ENCODE peak calls at places on chromosomes 4 and X, in six cellular contexts. Y is sigmoid colon, N is ovary, D is brain microvascular endothelial cell, K is dorsolateral prefrontal cortex, Z is type B pancreatic cell. A is an unnamed sample.

GRCh38 chr4:40194602-40195161 is 2.1 kb upstream of the RHOH start:
- DNase-seq in N (no peak), K (no peak), Z (no peak), D (peak; percentile 39), Y (no peak), A (no peak)

GRCh38 chrX:108732630-108733321 is 3.6 kb downstream of the IRS4 start:
- DNase-seq in K (no peak), Z (no peak), N (peak; percentile 34), Y (no peak), D (no peak), A (peak; percentile 41)

GRCh38 chrX:19699151-19699550 is 183.8 kb upstream of the MAP3K15 start:
- DNase-seq in K (no peak), D (no peak), N (no peak), Y (no peak), Z (no peak), A (no peak)

GRCh38 chr4:1406416-1406945 is at the start of gene NKX1-1:
- DNase-seq in Z (no peak), K (peak; percentile 30), Y (no peak), D (no peak), N (no peak), A (no peak)

GRCh38 chrX:134659761-134660160 is 1.5 kb upstream of the PLAC1 start:
- DNase-seq in Y (no peak), N (no peak), K (no peak), D (no peak), Z (no peak), A (no peak)

GRCh38 chr4:59759082-59759825 is 1440.9 kb upstream of the ADGRL3 start:
- DNase-seq in N (no peak), Y (no peak), Z (no peak), K (no peak), D (no peak), A (peak; percentile 36)

GRCh38 chr4:169311643-169312365 is 41.0 kb upstream of the SH3RF1 start:
- DNase-seq in Z (no peak), D (peak; percentile 73), N (no peak), K (no peak), Y (no peak), A (no peak)

GRCh38 chr4:167779280-167779679 is 313.1 kb upstream of the ANXA10 start:
- DNase-seq in Y (no peak), N (no peak), Z (no peak), D (no peak), K (no peak), A (no peak)

GRCh38 chr4:158810487-158811215 is 41.8 kb downstream of the FNIP2 start:
- DNase-seq in K (no peak), Z (no peak), D (peak; percentile 98), Y (peak; percentile 92), N (peak; percentile 28), A (peak; percentile 80)

GRCh38 chr4:14110407-14110806 is 482.9 kb upstream of the BOD1L1 start:
- DNase-seq in N (no peak), D (peak; percentile 18), K (no peak), Y (no peak), Z (no peak), A (no peak)

GRCh38 chr4:96149911-96150310 is 310.0 kb downstream of the PDHA2 start:
- DNase-seq in D (no peak), K (no peak), Y (no peak), N (no peak), Z (no peak), A (no peak)

GRCh38 chr4:61201562-61202099 is 1.5 kb downstream of the ADGRL3 start:
- DNase-seq in N (no peak), K (no peak), Y (peak; percentile 59), Z (no peak), D (no peak), A (no peak)

GRCh38 chrX:9628779-9629493 is 136.7 kb downstream of the GPR143 start:
- DNase-seq in Z (no peak), N (no peak), Y (no peak), D (no peak), K (no peak), A (no peak)

GRCh38 chr4:184930026-184930425 is 88.3 kb upstream of the HELT start:
- DNase-seq in K (no peak), D (no peak), Y (no peak), N (no peak), Z (no peak), A (no peak)

GRCh38 chr4:109041463-109041862 is 261.0 kb downstream of the COL25A1 start:
- DNase-seq in N (no peak), K (no peak), D (peak; percentile 15), Z (no peak), Y (no peak), A (no peak)

GRCh38 chr4:119113033-119113655 is 22.5 kb upstream of the MYOZ2 start:
- DNase-seq in Z (no peak), Y (no peak), D (peak; percentile 68), K (no peak), N (no peak), A (no peak)

GRCh38 chrX:119417376-119417775 is 18.2 kb downstream of the SLC25A43 start:
- DNase-seq in K (no peak), Z (no peak), N (no peak), D (no peak), Y (no peak), A (no peak)

GRCh38 chr4:166432842-166433241 is 559.8 kb downstream of the TLL1 start:
- DNase-seq in Z (no peak), D (no peak), Y (no peak), K (no peak), N (no peak), A (no peak)

GRCh38 chrX:53538781-53539180 is 104.6 kb upstream of the HSD17B10 start:
- DNase-seq in N (peak; percentile 40), D (no peak), Y (no peak), K (no peak), Z (no peak), A (no peak)

GRCh38 chr4:851701-852430 is 25.9 kb upstream of the CPLX1 start:
- DNase-seq in N (no peak), Y (no peak), Z (no peak), K (no peak), D (no peak), A (peak; percentile 49)

GRCh38 chr4:71230613-71231012 is 108.2 kb upstream of the SLC4A4 start:
- DNase-seq in N (no peak), D (no peak), K (no peak), Z (no peak), Y (no peak), A (no peak)

GRCh38 chr4:88219099-88219498 is 60.7 kb upstream of the ABCG2 start:
- DNase-seq in D (no peak), K (no peak), N (no peak), Z (no peak), Y (no peak), A (no peak)

GRCh38 chr4:44256414-44256813 is 192.2 kb downstream of the KCTD8 start:
- DNase-seq in Z (no peak), K (no peak), D (no peak), Y (no peak), N (no peak), A (no peak)

GRCh38 chr4:84238247-84239090 is 260.6 kb downstream of the NKX6-1 start:
- DNase-seq in K (no peak), Y (no peak), D (peak; percentile 18), Z (no peak), N (no peak), A (no peak)

GRCh38 chrX:57227691-57228090 is 58.8 kb upstream of the FAAH2 start:
- DNase-seq in D (no peak), K (no peak), N (no peak), Z (no peak), Y (no peak), A (no peak)

GRCh38 chrX:18677140-18677834 is 5.4 kb upstream of the RS1 start:
- DNase-seq in K (no peak), Z (no peak), N (no peak), Y (no peak), D (no peak), A (no peak)

GRCh38 chr4:133866328-133866699 is 335.3 kb downstream of the PABPC4L start:
- DNase-seq in Y (no peak), N (no peak), K (no peak), Z (no peak), D (peak; percentile 8), A (no peak)

GRCh38 chr4:125762537-125762936 is 447.8 kb downstream of the FAT4 start:
- DNase-seq in K (no peak), Z (no peak), D (no peak), N (no peak), Y (no peak), A (no peak)

DNA sequence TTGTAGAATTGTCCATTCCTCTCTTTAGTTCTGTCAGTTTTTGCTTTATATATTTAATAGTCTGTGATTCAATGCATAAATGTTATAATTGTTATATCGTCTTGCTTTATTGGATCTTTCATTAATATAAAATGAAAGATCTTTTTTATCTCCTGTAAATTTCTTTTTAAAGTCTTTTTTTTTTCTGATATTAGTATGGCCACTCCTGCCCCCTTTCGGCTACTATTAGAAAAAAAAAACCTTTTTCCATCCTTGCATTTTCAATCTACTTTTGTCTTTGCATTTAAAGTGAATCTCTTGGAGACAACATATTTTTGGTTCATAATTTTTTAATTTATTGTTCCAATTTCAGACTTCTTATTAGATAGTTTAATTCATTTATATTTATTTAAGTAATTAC is 677.4 kb upstream of the NDST4 start:
- DNase-seq in D (no peak), K (no peak), Z (no peak), N (no peak), Y (no peak), A (no peak)
- TF ChIP-seq CTCF in D (no peak), K (no peak), Z (peak; percentile 51), N (no peak), Y (no peak), A (no peak)

DNA sequence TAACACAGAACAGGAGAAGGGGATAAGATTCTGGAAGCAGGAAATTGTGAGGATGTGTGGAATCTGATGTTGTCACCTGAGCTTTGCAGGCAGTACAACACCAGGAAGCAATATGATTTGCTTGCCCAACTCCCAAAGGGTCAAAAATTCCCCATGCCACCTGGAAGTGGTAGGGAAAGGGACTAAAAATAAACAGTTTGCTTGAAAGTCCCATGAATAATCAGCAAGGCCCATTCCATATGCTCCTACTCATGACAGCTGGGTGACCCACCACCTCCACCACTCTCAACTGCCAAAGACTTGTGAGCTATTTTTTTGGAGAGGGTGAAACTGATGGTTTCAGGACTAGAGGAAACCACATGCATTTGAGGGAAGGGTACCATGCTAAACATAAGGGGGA is 168.4 kb downstream of the KCNIP4 start:
- DNase-seq in N (no peak), Y (no peak), Z (no peak), D (no peak), K (no peak), A (no peak)
- TF ChIP-seq CTCF in N (no peak), Y (no peak), Z (no peak), D (no peak), K (no peak), A (no peak)

DNA sequence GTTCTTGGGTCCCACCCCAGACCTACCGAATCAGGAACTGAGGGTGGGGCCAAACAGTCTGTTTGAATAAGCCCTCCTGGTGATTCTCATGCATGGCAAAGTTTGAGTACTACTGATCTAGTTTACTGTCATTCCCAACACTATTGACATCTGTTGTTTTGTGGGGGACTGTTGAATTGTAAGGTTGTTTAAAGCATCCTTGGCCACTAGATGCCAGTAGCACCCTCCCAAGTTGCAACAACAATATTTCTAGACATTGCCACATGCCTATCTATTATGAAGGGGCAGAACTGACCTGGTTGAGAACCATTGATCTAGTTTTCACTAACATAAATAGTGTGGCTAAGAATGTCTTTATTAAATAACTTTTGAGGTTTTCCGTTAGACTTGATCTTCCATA is 15.1 kb downstream of the TAF9B start:
- DNase-seq in Z (no peak), Y (no peak), N (no peak), K (no peak), D (no peak), A (no peak)
- TF ChIP-seq CTCF in Z (peak; percentile 44), Y (no peak), N (no peak), K (no peak), D (peak; percentile 44), A (no peak)

GRCh38 chr4:24473309-24473721 is 111.0 kb downstream of the DHX15 start:
- DNase-seq in Z (no peak), N (no peak), K (peak; percentile 56), D (no peak), Y (peak; percentile 65), A (no peak)
- TF ChIP-seq CTCF in Z (peak; percentile 41), N (no peak), K (no peak), D (peak; percentile 39), Y (no peak), A (no peak)

A was measured in kidney.